ENCODE peak calls at places on chromosomes 16 and 17, in eight cellular contexts. One of them, this sample, is unnamed.

GRCh38 chr17:15334266-15334665 is 7.1 kb downstream of the TEKT3 start:
- DNase-seq in RWPE2: no peak
- DNase-seq in CD8-positive, alpha-beta T cell: no peak
- DNase-seq in uterus: no peak
- DNase-seq in GM23248: no peak
- DNase-seq in body of pancreas: no peak
- DNase-seq in tibial artery: no peak
- DNase-seq in psoas muscle: no peak
- DNase-seq in this sample: no peak

GRCh38 chr17:29190808-29191207 is 10.6 kb upstream of the MYO18A start:
- DNase-seq in uterus: no peak
- DNase-seq in GM23248: no peak
- DNase-seq in body of pancreas: no peak
- DNase-seq in tibial artery: no peak
- DNase-seq in CD8-positive, alpha-beta T cell: no peak
- DNase-seq in psoas muscle: no peak
- DNase-seq in RWPE2: no peak
- DNase-seq in this sample: no peak

GRCh38 chr17:80287806-80288579 is 27.3 kb downstream of the RNF213 start:
- DNase-seq in uterus: no peak
- DNase-seq in RWPE2: no peak
- DNase-seq in body of pancreas: no peak
- DNase-seq in CD8-positive, alpha-beta T cell: no peak
- DNase-seq in tibial artery: no peak
- DNase-seq in GM23248: no peak
- DNase-seq in psoas muscle: peak
- DNase-seq in this sample: no peak

GRCh38 chr17:27751622-27752490 is 48.5 kb downstream of the NOS2 start:
- DNase-seq in uterus: no peak
- DNase-seq in RWPE2: no peak
- DNase-seq in psoas muscle: no peak
- DNase-seq in CD8-positive, alpha-beta T cell: no peak
- DNase-seq in body of pancreas: no peak
- DNase-seq in GM23248: no peak
- DNase-seq in tibial artery: no peak
- DNase-seq in this sample: no peak

GRCh38 chr17:17457680-17458079 is 19.1 kb upstream of the MED9 start:
- DNase-seq in uterus: no peak
- DNase-seq in body of pancreas: no peak
- DNase-seq in psoas muscle: no peak
- DNase-seq in GM23248: no peak
- DNase-seq in tibial artery: no peak
- DNase-seq in CD8-positive, alpha-beta T cell: no peak
- DNase-seq in RWPE2: no peak
- DNase-seq in this sample: no peak

GRCh38 chr16:77711775-77712174 is 10.5 kb upstream of the NUDT7 start:
- DNase-seq in GM23248: peak
- DNase-seq in tibial artery: no peak
- DNase-seq in RWPE2: no peak
- DNase-seq in psoas muscle: no peak
- DNase-seq in CD8-positive, alpha-beta T cell: no peak
- DNase-seq in body of pancreas: no peak
- DNase-seq in uterus: no peak
- DNase-seq in this sample: no peak

GRCh38 chr16:29943846-29944669 is 17.8 kb upstream of the TMEM219 start:
- DNase-seq in tibial artery: peak
- DNase-seq in uterus: peak
- DNase-seq in GM23248: peak
- DNase-seq in RWPE2: peak
- DNase-seq in CD8-positive, alpha-beta T cell: no peak
- DNase-seq in body of pancreas: peak
- DNase-seq in psoas muscle: no peak
- DNase-seq in this sample: peak

GRCh38 chr16:17474572-17474971 is 3.8 kb upstream of the XYLT1 start:
- DNase-seq in uterus: no peak
- DNase-seq in CD8-positive, alpha-beta T cell: no peak
- DNase-seq in body of pancreas: no peak
- DNase-seq in tibial artery: no peak
- DNase-seq in GM23248: no peak
- DNase-seq in RWPE2: no peak
- DNase-seq in psoas muscle: no peak
- DNase-seq in this sample: no peak

GRCh38 chr16:86524029-86524428 is 13.7 kb downstream of the FOXF1 start:
- DNase-seq in body of pancreas: no peak
- DNase-seq in uterus: no peak
- DNase-seq in RWPE2: no peak
- DNase-seq in psoas muscle: no peak
- DNase-seq in tibial artery: no peak
- DNase-seq in CD8-positive, alpha-beta T cell: no peak
- DNase-seq in GM23248: no peak
- DNase-seq in this sample: peak

GRCh38 chr17:47192549-47192948 is 3.5 kb upstream of the CDC27 start:
- DNase-seq in uterus: no peak
- DNase-seq in tibial artery: no peak
- DNase-seq in psoas muscle: no peak
- DNase-seq in CD8-positive, alpha-beta T cell: no peak
- DNase-seq in GM23248: no peak
- DNase-seq in body of pancreas: no peak
- DNase-seq in RWPE2: no peak
- DNase-seq in this sample: no peak

GRCh38 chr16:1158456-1159324 is 5.8 kb downstream of the CACNA1H start:
- DNase-seq in body of pancreas: peak
- DNase-seq in GM23248: peak
- DNase-seq in uterus: peak
- DNase-seq in psoas muscle: peak
- DNase-seq in CD8-positive, alpha-beta T cell: no peak
- DNase-seq in RWPE2: no peak
- DNase-seq in tibial artery: peak
- DNase-seq in this sample: peak
- H3K4me3 ChIP-seq in body of pancreas: no peak
- H3K4me3 ChIP-seq in GM23248: no peak
- H3K4me3 ChIP-seq in uterus: no peak
- H3K4me3 ChIP-seq in psoas muscle: no peak
- H3K4me3 ChIP-seq in CD8-positive, alpha-beta T cell: no peak
- H3K4me3 ChIP-seq in RWPE2: no peak
- H3K4me3 ChIP-seq in tibial artery: peak
- H3K4me3 ChIP-seq in this sample: no peak

DNA sequence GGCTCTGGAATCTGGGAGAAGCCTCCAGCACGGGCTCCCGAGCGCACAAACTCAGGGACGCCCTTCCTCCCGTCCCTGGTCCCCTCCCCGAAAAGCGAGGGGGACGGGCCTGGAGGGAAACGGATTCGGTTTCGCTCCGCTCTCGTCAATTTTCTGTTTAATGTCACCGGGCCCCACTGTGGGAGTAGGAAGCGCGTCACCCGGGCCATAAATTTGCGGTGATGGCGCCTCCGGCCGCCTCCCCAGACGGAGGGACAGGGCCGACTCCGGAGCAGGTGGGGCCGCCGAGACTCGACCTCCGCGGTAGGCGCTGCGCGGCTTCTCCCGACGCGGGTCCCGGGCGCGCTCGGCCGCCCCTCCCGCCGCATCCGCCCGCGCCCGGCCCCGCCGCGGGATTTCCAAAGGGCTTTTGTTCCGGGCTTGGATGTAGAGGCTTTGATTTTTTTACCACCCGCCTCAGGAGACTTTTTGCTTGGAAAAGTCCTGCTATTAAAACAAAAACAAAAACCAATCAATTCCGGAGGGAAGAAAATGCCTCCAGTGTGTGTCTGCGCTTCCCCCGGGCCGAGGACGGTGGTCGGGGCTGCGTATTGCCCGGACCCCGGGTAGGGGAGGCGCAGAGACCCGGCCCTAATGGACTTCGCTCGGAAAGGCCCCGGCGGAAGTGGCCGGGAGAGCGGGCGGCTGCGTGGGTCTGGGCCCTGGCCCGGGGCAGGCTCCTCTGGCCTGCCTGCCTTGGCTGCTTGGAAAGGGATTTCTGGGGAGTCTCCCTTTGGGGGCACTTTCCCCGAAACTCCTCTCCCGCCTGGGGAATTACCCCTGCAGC is 7.8 kb upstream of the BAHCC1 start:
- DNase-seq in uterus: peak
- DNase-seq in CD8-positive, alpha-beta T cell: no peak
- DNase-seq in body of pancreas: peak
- DNase-seq in GM23248: peak
- DNase-seq in psoas muscle: peak
- DNase-seq in tibial artery: no peak
- DNase-seq in RWPE2: no peak
- DNase-seq in this sample: peak
- H3K27ac ChIP-seq in uterus: peak
- H3K27ac ChIP-seq in CD8-positive, alpha-beta T cell: no peak
- H3K27ac ChIP-seq in body of pancreas: peak
- H3K27ac ChIP-seq in GM23248: peak
- H3K27ac ChIP-seq in psoas muscle: peak
- H3K27ac ChIP-seq in tibial artery: peak
- H3K27ac ChIP-seq in RWPE2: peak
- H3K27ac ChIP-seq in this sample: peak

GRCh38 chr17:43645765-43646481 is 15.8 kb downstream of the MEOX1 start:
- DNase-seq in GM23248: peak
- DNase-seq in psoas muscle: peak
- DNase-seq in uterus: peak
- DNase-seq in RWPE2: no peak
- DNase-seq in tibial artery: peak
- DNase-seq in CD8-positive, alpha-beta T cell: no peak
- DNase-seq in body of pancreas: peak
- DNase-seq in this sample: peak

GRCh38 chr17:43641416-43641815 is 20.3 kb downstream of the MEOX1 start:
- DNase-seq in psoas muscle: no peak
- DNase-seq in uterus: no peak
- DNase-seq in tibial artery: no peak
- DNase-seq in GM23248: no peak
- DNase-seq in RWPE2: no peak
- DNase-seq in body of pancreas: no peak
- DNase-seq in CD8-positive, alpha-beta T cell: no peak
- DNase-seq in this sample: no peak

GRCh38 chr17:43644081-43644480 is 17.6 kb downstream of the MEOX1 start:
- DNase-seq in body of pancreas: no peak
- DNase-seq in tibial artery: no peak
- DNase-seq in uterus: no peak
- DNase-seq in GM23248: no peak
- DNase-seq in CD8-positive, alpha-beta T cell: no peak
- DNase-seq in RWPE2: no peak
- DNase-seq in psoas muscle: no peak
- DNase-seq in this sample: no peak

GRCh38 chr17:43648916-43649315 is 12.8 kb downstream of the MEOX1 start:
- DNase-seq in psoas muscle: no peak
- DNase-seq in GM23248: no peak
- DNase-seq in tibial artery: no peak
- DNase-seq in uterus: no peak
- DNase-seq in RWPE2: no peak
- DNase-seq in body of pancreas: no peak
- DNase-seq in CD8-positive, alpha-beta T cell: no peak
- DNase-seq in this sample: no peak

DNA sequence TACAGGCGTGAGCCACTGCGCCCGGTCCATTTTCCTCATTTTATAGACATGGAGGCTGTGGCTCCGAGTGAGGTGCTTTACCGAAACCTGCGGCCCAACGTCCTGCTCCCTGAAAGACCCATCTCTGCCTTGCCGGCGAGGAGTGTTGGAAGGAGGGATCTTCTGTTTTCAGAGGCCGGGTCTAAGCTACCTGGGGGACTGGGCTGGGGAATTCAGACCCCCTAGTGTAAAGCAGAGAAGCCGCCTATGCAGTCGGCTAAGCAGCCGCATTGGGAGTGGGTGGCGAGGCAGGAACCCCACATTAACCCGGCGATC is 16.3 kb downstream of the MEOX1 start:
- DNase-seq in GM23248: no peak
- DNase-seq in psoas muscle: no peak
- DNase-seq in CD8-positive, alpha-beta T cell: no peak
- DNase-seq in body of pancreas: no peak
- DNase-seq in RWPE2: no peak
- DNase-seq in tibial artery: no peak
- DNase-seq in uterus: no peak
- DNase-seq in this sample: no peak
- H3K4me3 ChIP-seq in GM23248: no peak
- H3K4me3 ChIP-seq in psoas muscle: peak
- H3K4me3 ChIP-seq in CD8-positive, alpha-beta T cell: no peak
- H3K4me3 ChIP-seq in body of pancreas: no peak
- H3K4me3 ChIP-seq in RWPE2: no peak
- H3K4me3 ChIP-seq in tibial artery: peak
- H3K4me3 ChIP-seq in uterus: no peak
- H3K4me3 ChIP-seq in this sample: peak

GRCh38 chr16:11255737-11256656 is at the start of gene SOCS1:
- DNase-seq in CD8-positive, alpha-beta T cell: peak
- DNase-seq in psoas muscle: peak
- DNase-seq in RWPE2: no peak
- DNase-seq in body of pancreas: peak
- DNase-seq in tibial artery: peak
- DNase-seq in uterus: peak
- DNase-seq in GM23248: peak
- DNase-seq in this sample: peak

GRCh38 chr16:11259288-11259621 is 3.3 kb upstream of the SOCS1 start:
- DNase-seq in RWPE2: no peak
- DNase-seq in CD8-positive, alpha-beta T cell: no peak
- DNase-seq in uterus: no peak
- DNase-seq in tibial artery: no peak
- DNase-seq in GM23248: peak
- DNase-seq in psoas muscle: no peak
- DNase-seq in body of pancreas: peak
- DNase-seq in this sample: no peak

GRCh38 chr16:11258553-11259287 is 2.7 kb upstream of the SOCS1 start:
- DNase-seq in CD8-positive, alpha-beta T cell: no peak
- DNase-seq in GM23248: peak
- DNase-seq in psoas muscle: peak
- DNase-seq in tibial artery: peak
- DNase-seq in RWPE2: no peak
- DNase-seq in uterus: peak
- DNase-seq in body of pancreas: peak
- DNase-seq in this sample: no peak

GRCh38 chr16:11256657-11257130 is 690 bp upstream of the SOCS1 start:
- DNase-seq in RWPE2: no peak
- DNase-seq in uterus: no peak
- DNase-seq in CD8-positive, alpha-beta T cell: no peak
- DNase-seq in body of pancreas: peak
- DNase-seq in psoas muscle: peak
- DNase-seq in GM23248: peak
- DNase-seq in tibial artery: peak
- DNase-seq in this sample: peak

DNA sequence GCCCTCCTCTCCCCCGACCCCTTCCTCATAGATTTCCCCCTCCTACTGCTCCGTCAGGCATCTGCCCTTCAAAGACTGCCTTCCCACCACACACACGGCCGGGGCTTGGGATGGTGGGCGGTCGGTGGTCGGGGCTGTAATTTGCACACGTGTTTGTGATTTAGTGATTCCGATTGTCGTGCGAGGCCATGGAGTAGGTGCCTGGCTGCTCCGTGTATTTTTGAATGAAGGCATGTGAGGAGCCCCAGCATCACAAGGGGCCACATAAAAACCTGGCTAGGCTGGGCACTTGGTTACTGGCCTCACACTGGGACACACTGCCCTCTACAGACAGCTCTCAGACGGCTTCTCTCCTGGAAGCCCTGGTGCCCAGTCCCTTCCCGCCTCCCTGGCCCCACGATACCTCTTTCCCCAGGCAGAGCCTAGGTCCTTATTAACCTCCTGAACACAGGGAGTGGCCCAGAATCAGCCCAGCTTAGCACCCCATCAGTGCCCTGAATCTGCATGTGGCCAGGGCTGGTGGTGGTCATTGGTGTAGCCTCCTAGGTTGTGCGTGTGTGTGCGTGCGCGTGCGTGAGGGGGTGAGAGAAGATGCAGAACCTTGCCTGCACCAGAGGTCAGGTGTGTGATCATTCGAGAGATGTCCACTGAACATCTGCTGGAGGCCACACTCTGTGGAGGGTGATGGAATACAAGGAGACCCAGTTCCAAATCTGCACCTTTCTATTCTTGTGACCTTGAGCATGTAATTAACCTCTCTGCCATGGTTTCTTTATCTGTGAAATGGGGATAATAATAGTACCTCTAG is 1.3 kb upstream of the SOCS1 start:
- DNase-seq in uterus: peak
- DNase-seq in body of pancreas: peak
- DNase-seq in GM23248: peak
- DNase-seq in psoas muscle: peak
- DNase-seq in tibial artery: peak
- DNase-seq in CD8-positive, alpha-beta T cell: no peak
- DNase-seq in RWPE2: no peak
- DNase-seq in this sample: peak
- H3K27ac ChIP-seq in uterus: peak
- H3K27ac ChIP-seq in body of pancreas: peak
- H3K27ac ChIP-seq in GM23248: peak
- H3K27ac ChIP-seq in psoas muscle: peak
- H3K27ac ChIP-seq in tibial artery: peak
- H3K27ac ChIP-seq in CD8-positive, alpha-beta T cell: no peak
- H3K27ac ChIP-seq in RWPE2: peak
- H3K27ac ChIP-seq in this sample: no peak

This sample was measured in aorta.